ENCODE peak calls at places on chromosome 17, in four cellular contexts. G, Z, Y and J are unnamed samples.

GRCh38 chr17:81717766-81718089 is 5.6 kb downstream of the SLC25A10 start:
- DNase-seq in Y (no peak), Z (no peak), G (no peak), J (no peak)

GRCh38 chr17:11269210-11269609 is 28.2 kb downstream of the SHISA6 start:
- DNase-seq in G (no peak), Z (no peak), Y (no peak), J (no peak)

GRCh38 chr17:64406321-64407200 is 15.9 kb upstream of the PECAM1 start:
- DNase-seq in G (no peak), Z (no peak), Y (no peak), J (no peak)

GRCh38 chr17:65561394-65562205 is at the start of gene AXIN2:
- DNase-seq in Y (peak; percentile 74), Z (peak; percentile 91), G (peak; percentile 90), J (peak; percentile 96)

GRCh38 chr17:68011199-68011665 is 15.0 kb upstream of the C17orf58 start:
- DNase-seq in Z (peak; percentile 28), Y (no peak), G (no peak), J (peak; percentile 69)

GRCh38 chr17:10772425-10773380 is 31.2 kb downstream of the TMEM238L start:
- DNase-seq in G (peak; percentile 26), Z (no peak), Y (no peak), J (no peak)

GRCh38 chr17:16121915-16122314 is 93.4 kb downstream of the NCOR1 start:
- DNase-seq in Y (no peak), Z (no peak), G (no peak), J (no peak)

GRCh38 chr17:46190763-46191162 is 2.5 kb downstream of the KANSL1 start:
- DNase-seq in Y (no peak), G (no peak), Z (no peak), J (no peak)

GRCh38 chr17:69093279-69093789 is 32.6 kb upstream of the ABCA9 start:
- DNase-seq in Y (no peak), Z (no peak), G (no peak), J (peak; percentile 11)

GRCh38 chr17:31722251-31723056 is 136.6 kb downstream of the COPRS start:
- DNase-seq in Z (no peak), Y (no peak), G (no peak), J (no peak)

GRCh38 chr17:2192367-2193028 is 111.1 kb downstream of the SMG6 start:
- DNase-seq in Z (no peak), Y (no peak), G (peak; percentile 48), J (peak; percentile 11)

GRCh38 chr17:59362811-59363205 is 31.4 kb downstream of the YPEL2 start:
- DNase-seq in G (no peak), Y (no peak), Z (no peak), J (no peak)

GRCh38 chr17:10105513-10106001 is 92.8 kb downstream of the GAS7 start:
- DNase-seq in Y (no peak), G (no peak), Z (no peak), J (no peak)

GRCh38 chr17:65104973-65105372 is 32.2 kb upstream of the RGS9 start:
- DNase-seq in Z (no peak), G (no peak), Y (no peak), J (no peak)

GRCh38 chr17:78255953-78256704 is 24.7 kb downstream of the TMEM235 start:
- DNase-seq in Z (no peak), G (no peak), Y (no peak), J (no peak)

GRCh38 chr17:71975331-71975801 is 145.5 kb upstream of the SOX9 start:
- DNase-seq in Y (peak; percentile 45), Z (peak; percentile 79), G (no peak), J (no peak)

GRCh38 chr17:81515530-81516041 is 3.0 kb upstream of the ACTG1 start:
- DNase-seq in Z (no peak), Y (no peak), G (no peak), J (no peak)

GRCh38 chr17:68794636-68795503 is 160.3 kb downstream of the ABCA8 start:
- DNase-seq in Z (no peak), G (no peak), Y (peak; percentile 50), J (peak; percentile 13)

GRCh38 chr17:40813804-40814203 is 8.6 kb downstream of the KRT10 start:
- DNase-seq in Y (no peak), Z (no peak), G (no peak), J (no peak)

GRCh38 chr17:75822119-75822799 is 21.9 kb downstream of the UNC13D start:
- DNase-seq in Z (no peak), Y (no peak), G (no peak), J (peak; percentile 29)

GRCh38 chr17:51371732-51372151 is 111.4 kb downstream of the UTP18 start:
- DNase-seq in Z (no peak), Y (no peak), G (peak; percentile 84), J (peak; percentile 51)
- TF ChIP-seq CTCF in Z (no peak), Y (peak; percentile 44), G (peak; percentile 98), J (no peak)

GRCh38 chr17:6084226-6085161 is 14.3 kb downstream of the WSCD1 start:
- DNase-seq in Z (peak; percentile 91), G (no peak), Y (no peak), J (no peak)
- TF ChIP-seq CTCF in Z (no peak), G (no peak), Y (no peak), J (no peak)

GRCh38 chr17:9028171-9028570 is 6.9 kb downstream of the NTN1 start:
- DNase-seq in Z (no peak), Y (no peak), G (no peak), J (no peak)
- TF ChIP-seq CTCF in Z (no peak), Y (no peak), G (no peak), J (no peak)

DNA sequence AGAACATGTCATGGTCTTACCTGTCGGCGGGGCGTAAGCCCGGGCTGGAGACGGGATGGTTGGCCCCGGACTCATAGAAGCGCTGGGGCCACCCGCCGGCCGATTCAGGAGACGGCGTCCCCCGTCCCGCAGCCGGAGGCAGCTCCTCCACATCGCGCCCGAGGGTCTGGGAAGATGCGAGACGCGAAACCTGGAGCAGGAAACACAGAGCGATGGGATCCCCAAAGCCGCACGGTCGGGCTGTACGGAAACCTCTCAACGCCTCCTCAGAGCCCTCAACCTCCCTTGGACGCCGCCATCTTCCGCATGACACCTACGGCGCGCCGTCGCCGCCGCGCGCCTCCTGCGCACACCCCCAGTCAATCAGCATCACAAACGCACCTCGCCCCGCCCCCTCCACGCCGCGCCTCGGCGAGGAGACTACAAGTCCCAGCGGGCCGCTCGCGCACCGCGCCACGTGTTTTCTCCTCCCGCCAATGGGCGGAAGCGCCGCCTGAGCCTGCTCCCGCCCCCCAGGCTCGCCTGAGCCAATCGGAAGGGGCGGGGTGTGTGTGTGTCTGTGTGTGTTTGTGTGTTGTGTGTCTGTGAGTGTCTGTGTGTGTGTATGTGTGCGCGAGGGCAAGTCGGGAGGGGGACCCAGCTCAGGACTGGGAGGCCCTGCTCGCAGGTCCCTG is at the start of the genes ATPAF2 and GID4:
- DNase-seq in Z (peak; percentile 99), G (peak; percentile 97), Y (peak; percentile 99), J (peak; percentile 99)
- TF ChIP-seq CTCF in Z (no peak), G (peak; percentile 12), Y (no peak), J (no peak)

GRCh38 chr17:80227666-80228065 is 7.4 kb downstream of the SLC26A11 start:
- DNase-seq in Y (no peak), Z (no peak), G (no peak), J (no peak)

GRCh38 chr17:80225230-80225629 is 5.0 kb downstream of the SLC26A11 start:
- DNase-seq in Z (no peak), G (no peak), Y (no peak), J (no peak)

GRCh38 chr17:80229011-80229410 is 8.8 kb downstream of the SLC26A11 start:
- DNase-seq in Z (no peak), Y (no peak), G (no peak), J (no peak)

GRCh38 chr17:80227156-80227555 is 6.9 kb downstream of the SLC26A11 start:
- DNase-seq in G (no peak), Y (no peak), Z (no peak), J (no peak)

GRCh38 chr17:80228477-80228876 is 8.2 kb downstream of the SLC26A11 start:
- DNase-seq in Y (no peak), Z (no peak), G (no peak), J (no peak)
- TF ChIP-seq CTCF in Y (no peak), Z (no peak), G (no peak), J (no peak)